ENCODE peak calls at places on chromosomes 11 and 22, in nine cellular contexts. C is epithelial cell of esophagus; F is GM04504; W is adrenal gland; N is cardiac muscle cell; A is foreskin keratinocyte; E is stimulated activated CD8-positive, alpha-beta memory T cell treated with anti-CD3 and anti-CD28 coated beads, Interleukin-15, amount 100 ng/mL, for 1 hour; K is esophagus squamous epithelium; I is HTR-8/SVneo. H is an unnamed sample.

GRCh38 chr22:44410396-44411056 is 87.5 kb downstream of the RTL6 start:
- DNase-seq in C (peak; percentile 69), F (no peak), W (no peak), N (no peak), A (no peak), E (no peak), K (no peak), I (no peak), H (no peak)

GRCh38 chr22:41888638-41889200 is 26.2 kb downstream of the SHISA8 start:
- DNase-seq in C (no peak), F (no peak), W (no peak), N (no peak), A (no peak), E (no peak), K (no peak), I (no peak), H (no peak)

GRCh38 chr11:57219021-57219627 is 17.9 kb downstream of the APLNR start:
- DNase-seq in C (peak; percentile 26), F (no peak), W (no peak), N (peak; percentile 69), A (no peak), E (no peak), K (no peak), I (no peak), H (no peak)

GRCh38 chr11:1785749-1786261 is 22.1 kb upstream of the CTSD start:
- DNase-seq in C (no peak), F (peak; percentile 22), W (no peak), N (no peak), A (no peak), E (no peak), K (no peak), I (no peak), H (no peak)

GRCh38 chr11:129992161-129992944 is 10.3 kb downstream of the PRDM10 start:
- DNase-seq in C (peak; percentile 79), F (no peak), W (no peak), N (peak; percentile 22), A (no peak), E (no peak), K (no peak), I (no peak), H (no peak)

GRCh38 chr11:6241316-6241715 is 2.4 kb downstream of the CNGA4 start:
- DNase-seq in C (no peak), F (no peak), W (no peak), N (no peak), A (no peak), E (no peak), K (no peak), I (no peak), H (no peak)

GRCh38 chr11:64619196-64619595 is 28.2 kb downstream of the SLC22A12 start:
- DNase-seq in C (no peak), F (no peak), W (no peak), N (no peak), A (no peak), E (no peak), K (no peak), I (no peak), H (no peak)

GRCh38 chr22:17870408-17870807 is 96.1 kb upstream of the BID start:
- DNase-seq in C (no peak), F (no peak), W (no peak), N (no peak), A (no peak), E (no peak), K (no peak), I (no peak), H (no peak)

H was measured in epithelial cell of prostate.